ENCODE peak calls at places on chromosome 12, in five cellular contexts. Y, J, X, Z and K are unnamed samples.

GRCh38 chr12:32535260-32535999 is 136.1 kb downstream of the FGD4 start:
- DNase-seq in J (peak), Z (peak), Y (peak), X (no peak), K (no peak)

GRCh38 chr12:62693291-62694040 is 226.8 kb downstream of the MON2 start:
- DNase-seq in X (no peak), Z (no peak), Y (peak), J (no peak), K (no peak)

GRCh38 chr12:124737040-124737419 is 126.6 kb downstream of the SCARB1 start:
- DNase-seq in J (no peak), Y (peak), X (no peak), Z (no peak), K (no peak)

GRCh38 chr12:70255311-70255710 is 12.1 kb downstream of the CNOT2 start:
- DNase-seq in J (no peak), Z (no peak), Y (peak), X (no peak), K (no peak)

GRCh38 chr12:28374556-28374955 is 184.3 kb downstream of the CCDC91 start:
- DNase-seq in Y (peak), J (no peak), X (no peak), Z (no peak), K (no peak)

GRCh38 chr12:119068129-119068856 is 87.0 kb downstream of the SRRM4 start:
- DNase-seq in Z (no peak), J (no peak), X (no peak), Y (no peak), K (no peak)

GRCh38 chr12:131726-132465 is 65.3 kb downstream of the IQSEC3 start:
- DNase-seq in Z (no peak), Y (no peak), J (peak), X (no peak), K (no peak)

GRCh38 chr12:9364224-9365176 is 156.3 kb upstream of the PZP start:
- DNase-seq in Z (peak), X (peak), Y (peak), J (no peak), K (no peak)

GRCh38 chr12:38601970-38602369 is 285.4 kb downstream of the ALG10B start:
- DNase-seq in X (no peak), Y (no peak), Z (no peak), J (no peak), K (no peak)

GRCh38 chr12:113136128-113136989 is 798 bp upstream of the RASAL1 start:
- DNase-seq in Y (no peak), J (peak), Z (no peak), X (no peak), K (peak)

GRCh38 chr12:6772729-6773661 is 675 bp downstream of the LAG3 start:
- DNase-seq in X (no peak), Z (no peak), J (no peak), Y (no peak), K (no peak)

GRCh38 chr12:105347486-105347885 is 17.0 kb downstream of the C12orf75 start:
- DNase-seq in X (no peak), Z (no peak), J (no peak), Y (no peak), K (no peak)

GRCh38 chr12:60394680-60395079 is 798.9 kb downstream of the SLC16A7 start:
- DNase-seq in J (no peak), Z (no peak), X (no peak), Y (peak), K (no peak)

GRCh38 chr12:46377678-46378077 is 5.1 kb upstream of the SLC38A2 start:
- DNase-seq in X (no peak), J (no peak), Z (no peak), Y (peak), K (peak)

GRCh38 chr12:92065018-92065499 is 80.6 kb downstream of the BTG1 start:
- DNase-seq in Y (peak), J (peak), X (no peak), Z (peak), K (no peak)

GRCh38 chr12:107651867-107652449 is 33.6 kb upstream of the PWP1 start:
- DNase-seq in X (no peak), Z (no peak), Y (peak), J (no peak), K (no peak)

GRCh38 chr12:89947437-89948265 is 239.0 kb upstream of the ATP2B1 start:
- DNase-seq in Y (peak), Z (no peak), J (peak), X (no peak), K (no peak)

GRCh38 chr12:96398422-96399080 is 1.7 kb downstream of the CDK17 start:
- DNase-seq in J (no peak), Y (peak), Z (peak), X (no peak), K (no peak)

GRCh38 chr12:69239922-69240624 is 704 bp downstream of the CPSF6 start:
- DNase-seq in Y (peak), J (peak), Z (no peak), X (no peak), K (no peak)

GRCh38 chr12:3227076-3227975 is 150.1 kb downstream of the TSPAN9 start:
- DNase-seq in Y (no peak), Z (no peak), X (no peak), J (no peak), K (no peak)

GRCh38 chr12:25581067-25581466 is 28.0 kb upstream of the LMNTD1 start:
- DNase-seq in X (no peak), Y (no peak), Z (no peak), J (no peak), K (no peak)

GRCh38 chr12:10363922-10364838 is 25.7 kb downstream of the KLRK1 start:
- DNase-seq in Z (peak), X (no peak), J (no peak), Y (peak), K (peak)

GRCh38 chr12:96108321-96108720 is 72.9 kb upstream of the LTA4H start:
- DNase-seq in Y (no peak), X (no peak), Z (no peak), J (peak), K (peak)

GRCh38 chr12:57145460-57146059 is 1.9 kb downstream of the LRP1-AS start:
- DNase-seq in J (no peak), X (no peak), Z (no peak), Y (no peak), K (no peak)

GRCh38 chr12:107581616-107582015 is 104.0 kb upstream of the PWP1 start:
- DNase-seq in J (no peak), X (no peak), Y (no peak), Z (no peak), K (no peak)

GRCh38 chr12:88552672-88553079 is 27.6 kb downstream of the KITLG start:
- DNase-seq in X (no peak), Y (peak), J (peak), Z (peak), K (no peak)

DNA sequence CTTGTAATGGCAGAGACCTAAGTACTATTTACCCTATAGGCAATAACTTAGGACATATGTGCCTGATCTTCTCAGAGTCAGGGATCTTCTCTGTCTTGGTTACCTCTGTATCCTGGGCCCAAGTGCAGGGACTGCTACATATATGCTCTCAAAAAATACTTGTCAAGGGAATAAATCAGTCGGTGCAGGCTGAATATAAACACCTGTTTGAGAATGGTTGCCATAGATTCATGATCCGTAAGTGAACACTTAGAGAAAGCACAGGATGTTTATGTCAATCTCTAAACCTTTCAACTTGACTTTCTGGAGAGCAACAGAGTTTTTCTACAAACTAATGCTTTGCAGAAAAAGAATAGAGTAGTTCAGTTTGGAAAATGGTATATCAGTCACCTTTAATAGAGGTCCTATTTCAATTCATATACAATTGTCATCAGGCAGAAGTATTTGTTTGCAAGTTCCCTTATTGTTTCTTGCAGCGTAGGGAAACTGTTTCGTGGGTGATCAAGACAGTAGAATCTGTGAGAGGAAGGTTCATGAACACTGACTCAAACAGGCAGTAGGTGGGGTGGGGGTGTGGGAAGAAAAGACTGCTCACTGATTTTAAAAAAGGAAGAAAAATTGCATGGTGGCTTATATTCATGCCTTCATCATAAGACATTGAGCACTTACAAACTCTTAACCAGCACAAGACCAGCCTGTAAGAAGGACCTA is 6.0 kb upstream of the UBE2N start:
- DNase-seq in X (no peak), J (no peak), Y (no peak), Z (no peak), K (no peak)
- TF ChIP-seq MAFK in X (no peak), J (no peak), Y (no peak), Z (no peak), K (no peak)

DNA sequence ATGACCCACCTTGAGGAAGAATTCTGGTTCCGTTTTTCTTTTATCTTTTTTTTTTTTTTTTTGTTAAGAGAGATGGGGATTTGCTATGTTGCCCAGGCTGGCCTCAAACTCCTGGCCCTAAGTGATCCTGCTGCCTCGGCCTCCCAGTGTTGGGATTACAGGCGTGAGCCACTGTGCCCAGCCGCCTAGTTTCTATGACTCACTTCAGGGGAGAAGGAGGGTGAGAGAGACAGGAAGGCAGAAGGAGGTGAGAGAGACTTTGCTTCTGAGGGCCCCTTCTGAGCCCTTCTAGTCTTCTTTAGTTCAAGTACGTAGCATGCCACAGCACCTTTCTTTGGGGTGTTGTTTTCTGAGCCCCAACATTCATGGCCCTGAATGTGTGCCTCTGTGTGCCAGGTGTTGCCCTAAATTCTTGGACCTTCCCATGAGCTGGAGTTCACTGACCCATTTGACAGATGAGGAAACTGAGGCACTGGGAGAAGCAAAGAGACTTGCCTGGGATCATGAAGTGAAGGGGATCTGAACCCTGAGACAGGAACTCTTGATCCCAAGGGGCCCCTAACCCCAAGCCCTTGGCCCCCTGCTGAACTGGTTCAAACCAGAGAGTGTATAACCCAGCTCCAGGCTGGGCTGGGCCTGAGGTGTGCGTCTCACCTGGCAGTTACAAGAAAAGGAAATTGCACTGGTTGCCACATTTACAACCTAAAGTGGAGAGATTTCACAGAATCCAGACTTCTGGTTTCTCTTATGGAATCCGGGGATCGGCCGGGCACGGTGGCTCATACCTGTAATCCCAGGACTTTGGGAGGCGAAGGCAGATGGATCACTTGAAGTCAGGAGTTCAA is 20.8 kb downstream of the SH2B3 start:
- DNase-seq in X (no peak), Z (no peak), J (no peak), Y (peak), K (no peak)
- TF ChIP-seq POLR2A in X (no peak), Z (no peak), J (no peak), Y (no peak), K (no peak)

DNA sequence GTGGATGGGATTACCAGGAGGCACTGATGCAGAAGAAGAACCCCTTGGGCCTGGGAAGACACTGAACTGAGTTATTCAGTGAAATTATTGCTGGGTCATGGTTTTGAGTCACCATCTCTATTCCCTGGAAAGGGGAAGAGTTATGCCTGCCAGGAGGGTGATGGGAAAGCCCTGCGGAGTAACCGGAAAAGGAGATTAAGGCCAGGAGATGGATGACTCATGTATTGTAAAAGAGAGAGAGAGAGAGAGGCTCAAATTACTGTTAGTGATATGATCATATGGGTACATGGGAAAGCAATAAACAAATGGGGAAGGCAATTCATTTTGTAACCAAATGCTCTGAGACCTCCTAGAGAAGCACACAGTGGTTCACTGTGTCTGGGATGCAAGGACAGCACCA is 243.9 kb downstream of the TMEM132D start:
- DNase-seq in J (no peak), Y (no peak), X (no peak), Z (no peak), K (peak)
- TF ChIP-seq MAFK in J (no peak), Y (no peak), X (no peak), Z (no peak), K (peak)

GRCh38 chr12:123064356-123064755 is 83.9 kb downstream of the ARL6IP4 start:
- DNase-seq in Y (no peak), J (no peak), X (no peak), Z (no peak), K (no peak)
- TF ChIP-seq POLR2A in Y (no peak), J (no peak), X (no peak), Z (no peak), K (no peak)

GRCh38 chr12:99985129-99985570 is 414 bp upstream of the ANKS1B start:
- DNase-seq in Z (no peak), J (no peak), X (no peak), Y (no peak), K (no peak)

GRCh38 chr12:99981639-99982190 is 3.0 kb downstream of the ANKS1B start:
- DNase-seq in Z (no peak), J (no peak), Y (no peak), X (no peak), K (no peak)

GRCh38 chr12:99983721-99984258 is 946 bp downstream of the ANKS1B start:
- DNase-seq in Y (no peak), Z (no peak), X (no peak), J (peak), K (no peak)

GRCh38 chr12:99985631-99986030 is 895 bp upstream of the ANKS1B start:
- DNase-seq in Y (no peak), X (no peak), Z (no peak), J (no peak), K (no peak)

GRCh38 chr12:99984271-99985128 is at the start of gene ANKS1B:
- DNase-seq in X (peak), J (peak), Z (no peak), Y (peak), K (peak)
- TF ChIP-seq MAFK in X (no peak), J (no peak), Z (no peak), Y (no peak), K (no peak)

DNA sequence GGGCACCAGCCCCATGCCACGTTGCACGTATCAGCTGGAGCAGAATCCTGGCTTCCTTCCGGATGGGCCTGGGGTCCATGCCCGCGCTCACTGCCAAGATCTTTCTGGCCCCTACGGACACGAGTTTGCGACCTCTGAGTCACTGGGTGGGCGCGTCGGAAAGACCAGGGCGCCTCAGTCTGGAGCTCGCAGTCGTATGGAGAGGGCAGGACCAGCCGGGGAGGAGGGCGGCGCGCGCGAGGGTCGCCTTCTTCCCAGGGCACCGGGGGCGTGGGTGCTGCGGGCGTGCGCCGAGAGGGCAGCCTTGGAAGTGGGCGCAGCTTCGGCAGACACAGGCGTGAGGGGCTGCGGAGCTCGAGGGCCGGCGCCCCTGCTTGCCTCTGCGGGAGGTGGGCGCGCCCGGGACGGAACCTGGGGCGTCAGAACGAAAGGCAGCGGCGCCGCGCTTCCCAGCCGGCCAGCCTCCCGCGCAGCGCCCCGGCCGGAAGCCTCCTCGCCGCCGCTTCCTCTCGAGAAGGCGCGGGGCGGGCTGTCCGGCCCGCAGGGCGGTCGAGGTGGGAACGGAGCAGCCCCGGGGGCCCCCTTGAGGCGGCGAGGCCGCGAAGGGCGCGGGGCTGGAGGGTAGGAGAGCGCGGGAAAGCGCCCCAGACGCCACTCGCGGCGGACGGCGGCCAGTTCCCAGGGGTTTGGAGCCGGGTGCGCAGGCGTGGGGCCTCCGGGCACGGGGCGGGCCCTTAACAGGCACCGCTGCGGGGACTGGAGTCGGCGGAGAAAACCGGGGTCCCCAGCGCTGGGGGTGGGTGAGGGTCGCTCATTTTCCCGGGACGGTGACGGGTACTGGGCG is at the start of gene ARL6IP4:
- DNase-seq in Z (no peak), X (no peak), Y (peak), J (peak), K (peak)
- TF ChIP-seq POLR2A in Z (no peak), X (peak), Y (peak), J (peak), K (peak)

GRCh38 chr12:126704609-126705008 is 1562.4 kb upstream of the TMEM132C start:
- DNase-seq in Z (no peak), Y (no peak), X (no peak), J (no peak), K (no peak)

GRCh38 chr12:126706300-126706699 is 1560.7 kb upstream of the TMEM132C start:
- DNase-seq in X (no peak), Y (no peak), J (no peak), Z (no peak), K (no peak)

GRCh38 chr12:126708492-126708896 is 1558.5 kb upstream of the TMEM132C start:
- DNase-seq in Y (no peak), J (no peak), X (no peak), Z (no peak), K (no peak)
- TF ChIP-seq MAFK in Y (no peak), J (no peak), X (no peak), Z (no peak), K (no peak)

GRCh38 chr12:49673446-49674317 is 33.5 kb downstream of the FMNL3 start:
- DNase-seq in J (no peak), Z (peak), Y (peak), X (no peak), K (peak)
- TF ChIP-seq POLR2A in J (no peak), Z (no peak), Y (peak), X (no peak), K (peak)

GRCh38 chr12:108747563-108747962 is 16.2 kb upstream of the CORO1C start:
- DNase-seq in Y (no peak), X (no peak), Z (no peak), J (no peak), K (no peak)

GRCh38 chr12:108753969-108754368 is 22.7 kb upstream of the CORO1C start:
- DNase-seq in Z (no peak), J (no peak), Y (no peak), X (no peak), K (no peak)

GRCh38 chr12:108752387-108752786 is 21.1 kb upstream of the CORO1C start:
- DNase-seq in J (no peak), X (no peak), Y (no peak), Z (no peak), K (no peak)

GRCh38 chr12:108755481-108755880 is 24.2 kb upstream of the CORO1C start:
- DNase-seq in Y (no peak), J (no peak), X (no peak), Z (no peak), K (no peak)

GRCh38 chr12:108750471-108751402 is 19.4 kb upstream of the CORO1C start:
- DNase-seq in Y (no peak), X (no peak), Z (no peak), J (no peak), K (no peak)
- TF ChIP-seq MAFK in Y (no peak), X (no peak), Z (no peak), J (no peak), K (no peak)

GRCh38 chr12:120116792-120117651 is 469 bp upstream of the RAB35 start:
- DNase-seq in X (peak), Y (peak), J (peak), Z (peak), K (peak)
- TF ChIP-seq POLR2A in X (peak), Y (peak), J (peak), Z (peak), K (peak)